ENCODE peak calls at places on chromosome 16, in four cellular contexts. One of them, this sample, is unnamed.

GRCh38 chr16:11511801-11512200 is 74.9 kb downstream of the LITAF start:
- DNase-seq in spleen: no peak
- DNase-seq in tibial artery: no peak
- DNase-seq in foreskin fibroblast: no peak
- DNase-seq in this sample: no peak

GRCh38 chr16:53413864-53414263 is 20.4 kb upstream of the RBL2 start:
- DNase-seq in foreskin fibroblast: no peak
- DNase-seq in tibial artery: no peak
- DNase-seq in spleen: no peak
- DNase-seq in this sample: no peak

GRCh38 chr16:87806608-87807546 is 41.1 kb upstream of the KLHDC4 start:
- DNase-seq in tibial artery: no peak
- DNase-seq in foreskin fibroblast: peak; percentile 75
- DNase-seq in spleen: peak; percentile 81
- DNase-seq in this sample: peak; percentile 70

GRCh38 chr16:24541534-24541933 is 2.2 kb downstream of the RBBP6 start:
- DNase-seq in foreskin fibroblast: no peak
- DNase-seq in tibial artery: no peak
- DNase-seq in spleen: no peak
- DNase-seq in this sample: no peak

GRCh38 chr16:678858-679807 is 1.1 kb upstream of the STUB1 start:
- DNase-seq in foreskin fibroblast: no peak
- DNase-seq in spleen: peak; percentile 94
- DNase-seq in tibial artery: peak; percentile 87
- DNase-seq in this sample: no peak

GRCh38 chr16:694187-694862 is 4.1 kb upstream of the WDR24 start:
- DNase-seq in spleen: no peak
- DNase-seq in tibial artery: no peak
- DNase-seq in foreskin fibroblast: no peak
- DNase-seq in this sample: no peak

GRCh38 chr16:66717112-66717675 is 20.7 kb upstream of the CMTM4 start:
- DNase-seq in foreskin fibroblast: peak; percentile 82
- DNase-seq in spleen: no peak
- DNase-seq in tibial artery: no peak
- DNase-seq in this sample: no peak

GRCh38 chr16:31008154-31008950 is 2.1 kb downstream of the STX1B start:
- DNase-seq in tibial artery: no peak
- DNase-seq in spleen: no peak
- DNase-seq in foreskin fibroblast: peak; percentile 76
- DNase-seq in this sample: no peak

GRCh38 chr16:64771273-64771672 is 350.6 kb downstream of the CDH11 start:
- DNase-seq in tibial artery: no peak
- DNase-seq in spleen: peak; percentile 60
- DNase-seq in foreskin fibroblast: no peak
- DNase-seq in this sample: no peak

GRCh38 chr16:89378947-89379771 is 111.2 kb downstream of the ANKRD11 start:
- DNase-seq in spleen: no peak
- DNase-seq in foreskin fibroblast: no peak
- DNase-seq in tibial artery: no peak
- DNase-seq in this sample: no peak

GRCh38 chr16:306911-307370 is 24.0 kb downstream of the PDIA2 start:
- DNase-seq in tibial artery: no peak
- DNase-seq in spleen: no peak
- DNase-seq in foreskin fibroblast: no peak
- DNase-seq in this sample: no peak

GRCh38 chr16:57266531-57267268 is 17.8 kb downstream of the PLLP start:
- DNase-seq in spleen: no peak
- DNase-seq in foreskin fibroblast: no peak
- DNase-seq in tibial artery: no peak
- DNase-seq in this sample: no peak

GRCh38 chr16:13898233-13898632 is 21.7 kb upstream of the ERCC4 start:
- DNase-seq in foreskin fibroblast: no peak
- DNase-seq in spleen: no peak
- DNase-seq in tibial artery: no peak
- DNase-seq in this sample: no peak

GRCh38 chr16:10078541-10078949 is 103.7 kb downstream of the GRIN2A start:
- DNase-seq in foreskin fibroblast: no peak
- DNase-seq in tibial artery: no peak
- DNase-seq in spleen: no peak
- DNase-seq in this sample: no peak

GRCh38 chr16:84334058-84334457 is 34.3 kb upstream of the ATP2C2 start:
- DNase-seq in foreskin fibroblast: no peak
- DNase-seq in tibial artery: no peak
- DNase-seq in spleen: no peak
- DNase-seq in this sample: no peak

GRCh38 chr16:72219282-72219681 is 47.3 kb upstream of the PMFBP1 start:
- DNase-seq in foreskin fibroblast: no peak
- DNase-seq in tibial artery: no peak
- DNase-seq in spleen: no peak
- DNase-seq in this sample: no peak

GRCh38 chr16:8241408-8241807 is 348.9 kb downstream of the TMEM114 start:
- DNase-seq in spleen: no peak
- DNase-seq in foreskin fibroblast: no peak
- DNase-seq in tibial artery: no peak
- DNase-seq in this sample: no peak

GRCh38 chr16:55868137-55868536 is 7.0 kb downstream of the CES5A start:
- DNase-seq in spleen: no peak
- DNase-seq in foreskin fibroblast: no peak
- DNase-seq in tibial artery: no peak
- DNase-seq in this sample: no peak

GRCh38 chr16:85042606-85043005 is 15.0 kb downstream of the KIAA0513 start:
- DNase-seq in tibial artery: no peak
- DNase-seq in foreskin fibroblast: no peak
- DNase-seq in spleen: no peak
- DNase-seq in this sample: no peak

GRCh38 chr16:11085025-11085485 is 140.7 kb downstream of the CLEC16A start:
- DNase-seq in spleen: no peak
- DNase-seq in tibial artery: no peak
- DNase-seq in foreskin fibroblast: peak; percentile 56
- DNase-seq in this sample: no peak

GRCh38 chr16:57277586-57277985 is 6.9 kb downstream of the PLLP start:
- DNase-seq in foreskin fibroblast: peak; percentile 47
- DNase-seq in spleen: no peak
- DNase-seq in tibial artery: no peak
- DNase-seq in this sample: peak; percentile 41

GRCh38 chr16:13919330-13919682 is 648 bp upstream of the ERCC4 start:
- DNase-seq in foreskin fibroblast: peak; percentile 46
- DNase-seq in spleen: no peak
- DNase-seq in tibial artery: no peak
- DNase-seq in this sample: no peak

GRCh38 chr16:23466162-23466885 is 13.3 kb upstream of the COG7 start:
- DNase-seq in tibial artery: no peak
- DNase-seq in foreskin fibroblast: peak; percentile 93
- DNase-seq in spleen: peak; percentile 56
- DNase-seq in this sample: peak; percentile 17

GRCh38 chr16:19542138-19542821 is 13.2 kb upstream of the VPS35L start:
- DNase-seq in foreskin fibroblast: no peak
- DNase-seq in tibial artery: no peak
- DNase-seq in spleen: no peak
- DNase-seq in this sample: no peak

GRCh38 chr16:14486520-14487303 is 143.3 kb downstream of the PARN start:
- DNase-seq in foreskin fibroblast: peak; percentile 93
- DNase-seq in tibial artery: peak; percentile 90
- DNase-seq in spleen: no peak
- DNase-seq in this sample: peak; percentile 85

GRCh38 chr16:70526403-70526802 is 2.8 kb downstream of the SF3B3 start:
- DNase-seq in foreskin fibroblast: no peak
- DNase-seq in spleen: no peak
- DNase-seq in tibial artery: no peak
- DNase-seq in this sample: no peak

GRCh38 chr16:70691223-70692129 is 5.6 kb upstream of the MTSS2 start:
- DNase-seq in spleen: no peak
- DNase-seq in tibial artery: peak; percentile 98
- DNase-seq in foreskin fibroblast: peak; percentile 95
- DNase-seq in this sample: peak; percentile 96

GRCh38 chr16:592518-593306 is 2.8 kb downstream of the RAB40C start:
- DNase-seq in spleen: peak; percentile 84
- DNase-seq in tibial artery: no peak
- DNase-seq in foreskin fibroblast: no peak
- DNase-seq in this sample: no peak

GRCh38 chr16:2969545-2970521 is 685 bp downstream of the PAQR4 start:
- DNase-seq in foreskin fibroblast: peak; percentile 46
- DNase-seq in spleen: peak; percentile 92
- DNase-seq in tibial artery: no peak
- DNase-seq in this sample: no peak
- H3K4me3 ChIP-seq in foreskin fibroblast: peak overlapping the region; percentile 59
- H3K4me3 ChIP-seq in spleen: peak overlapping the region; percentile 74
- H3K4me3 ChIP-seq in tibial artery: peak overlapping the region; percentile 64
- H3K4me3 ChIP-seq in this sample: peak overlapping the region; percentile 59

DNA sequence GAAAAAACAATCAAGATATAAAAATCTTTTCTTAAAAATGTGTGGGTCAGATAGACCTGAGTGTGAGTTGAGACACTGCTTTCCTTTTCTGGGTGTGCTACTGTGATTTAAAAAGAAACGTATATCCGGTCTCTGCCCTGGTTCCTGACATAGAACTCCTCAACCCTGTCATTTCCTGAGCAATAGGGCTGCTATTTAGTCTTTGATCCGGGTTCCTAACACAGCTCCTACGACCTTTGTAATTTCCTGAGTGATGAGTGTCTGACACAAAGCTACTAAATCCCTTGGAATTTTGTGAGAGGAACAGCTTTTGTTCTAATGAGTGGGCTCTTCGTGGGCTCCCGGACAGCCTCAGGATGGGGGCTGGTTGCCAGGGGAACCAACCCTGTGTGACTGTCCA is 93.9 kb upstream of the FA2H start:
- DNase-seq in foreskin fibroblast: peak; percentile 29
- DNase-seq in spleen: no peak
- DNase-seq in tibial artery: no peak
- DNase-seq in this sample: no peak
- H3K4me3 ChIP-seq in foreskin fibroblast: no peak overlapping the region
- H3K4me3 ChIP-seq in spleen: no peak overlapping the region
- H3K4me3 ChIP-seq in tibial artery: no peak overlapping the region
- H3K4me3 ChIP-seq in this sample: no peak overlapping the region

DNA sequence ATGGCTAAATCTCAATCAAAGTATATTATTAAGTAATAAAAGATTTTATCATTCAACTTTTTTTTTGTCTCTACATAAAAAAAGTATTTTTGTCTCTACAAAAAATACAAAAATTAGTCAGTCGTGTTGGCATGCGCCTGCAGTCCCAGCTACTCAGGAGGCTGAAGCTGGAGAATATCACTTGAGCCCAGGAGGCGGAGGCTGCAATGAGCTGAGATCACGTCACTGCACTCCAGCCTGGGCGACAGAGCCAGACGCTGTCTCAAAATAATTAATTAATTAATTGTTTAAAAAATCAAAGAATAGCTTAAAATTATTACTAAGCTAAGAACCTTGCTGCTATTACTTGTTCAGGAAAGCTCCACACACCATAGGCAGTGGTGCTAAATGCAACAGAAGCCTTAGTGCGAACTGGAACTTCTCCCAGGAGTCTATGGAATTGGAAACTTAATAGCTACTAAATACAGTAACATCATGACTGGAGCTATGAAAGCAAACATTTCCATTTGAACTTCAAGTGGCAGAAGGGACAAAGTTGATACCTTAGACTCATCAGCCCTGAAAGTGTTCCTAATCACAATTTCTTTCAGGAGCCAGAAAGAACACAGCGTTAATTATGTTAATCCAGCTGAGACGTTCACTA is 22.6 kb downstream of the ADCY9 start:
- DNase-seq in foreskin fibroblast: no peak
- DNase-seq in spleen: peak; percentile 4
- DNase-seq in tibial artery: peak; percentile 83
- DNase-seq in this sample: no peak
- H3K4me3 ChIP-seq in foreskin fibroblast: no peak overlapping the region
- H3K4me3 ChIP-seq in spleen: no peak overlapping the region
- H3K4me3 ChIP-seq in tibial artery: peak overlapping the region; percentile 41
- H3K4me3 ChIP-seq in this sample: no peak overlapping the region

GRCh38 chr16:21610006-21610544 is 10.7 kb downstream of the METTL9 start:
- DNase-seq in spleen: no peak
- DNase-seq in tibial artery: no peak
- DNase-seq in foreskin fibroblast: no peak
- DNase-seq in this sample: no peak

GRCh38 chr16:21611178-21611545 is 11.8 kb downstream of the METTL9 start:
- DNase-seq in foreskin fibroblast: peak; percentile 56
- DNase-seq in spleen: no peak
- DNase-seq in tibial artery: no peak
- DNase-seq in this sample: no peak

GRCh38 chr16:21613361-21613760 is 14.0 kb downstream of the METTL9 start:
- DNase-seq in foreskin fibroblast: no peak
- DNase-seq in tibial artery: no peak
- DNase-seq in spleen: no peak
- DNase-seq in this sample: no peak

GRCh38 chr16:21610766-21611165 is 11.4 kb downstream of the METTL9 start:
- DNase-seq in foreskin fibroblast: no peak
- DNase-seq in tibial artery: no peak
- DNase-seq in spleen: no peak
- DNase-seq in this sample: no peak

DNA sequence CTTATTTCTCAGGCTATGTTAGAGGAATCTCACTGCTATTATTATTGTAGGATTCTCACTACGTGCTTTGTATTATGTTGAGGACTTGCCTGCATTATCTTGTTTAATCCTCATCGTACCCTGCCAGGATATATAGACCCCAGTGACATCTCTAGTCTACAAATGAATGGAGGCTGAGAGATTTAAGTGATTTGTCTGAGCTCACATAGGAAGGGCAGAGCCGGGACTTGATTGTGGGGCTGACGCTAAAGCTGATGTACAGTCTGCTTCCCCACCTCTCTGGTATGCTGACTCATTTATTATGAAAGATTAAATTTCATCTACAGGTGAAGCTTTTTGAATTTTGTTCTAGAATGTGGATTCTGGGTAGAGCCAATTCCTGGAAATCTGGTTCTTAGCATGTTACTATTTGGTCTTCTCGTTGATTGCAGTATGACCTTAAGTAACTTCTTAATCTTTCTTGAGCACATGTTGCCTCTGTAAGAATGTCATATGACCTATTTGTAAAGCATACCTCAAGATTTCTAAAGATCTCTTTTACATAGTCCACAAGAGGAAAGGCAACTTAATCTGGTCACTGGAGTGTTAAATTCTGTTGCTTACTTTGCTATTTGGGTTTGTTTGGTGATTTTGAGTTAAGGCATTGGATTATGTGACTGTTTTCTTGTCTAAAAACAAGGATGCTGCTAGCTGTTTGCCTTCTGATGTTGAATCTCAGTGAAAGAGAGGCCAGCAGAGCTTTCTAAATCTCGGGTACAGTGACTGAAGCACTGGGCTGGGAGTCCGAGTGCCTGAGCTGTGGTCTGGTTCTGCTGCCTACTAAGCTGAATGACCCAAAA is 12.4 kb downstream of the METTL9 start:
- DNase-seq in foreskin fibroblast: no peak
- DNase-seq in tibial artery: no peak
- DNase-seq in spleen: no peak
- DNase-seq in this sample: no peak
- H3K4me3 ChIP-seq in foreskin fibroblast: no peak overlapping the region
- H3K4me3 ChIP-seq in tibial artery: no peak overlapping the region
- H3K4me3 ChIP-seq in spleen: no peak overlapping the region
- H3K4me3 ChIP-seq in this sample: no peak overlapping the region

GRCh38 chr16:49491736-49492089 is 118.1 kb downstream of the C16orf78 start:
- DNase-seq in spleen: peak; percentile 83
- DNase-seq in foreskin fibroblast: no peak
- DNase-seq in tibial artery: peak; percentile 67
- DNase-seq in this sample: no peak
- H3K4me3 ChIP-seq in spleen: peak overlapping the region; percentile 23
- H3K4me3 ChIP-seq in foreskin fibroblast: no peak overlapping the region
- H3K4me3 ChIP-seq in tibial artery: peak overlapping the region; percentile 42
- H3K4me3 ChIP-seq in this sample: no peak overlapping the region

This sample was measured in BJ.